ENCODE peak calls at places on chromosomes 3 and 15, in ten cellular contexts. M is progenitor cell of endocrine pancreas; E is AG08396; G is CD8-positive, alpha-beta T cell; N is AG04450; X is NCI-H2171; S is neural progenitor cell; F is skeletal muscle cell; H is stimulated activated CD4-positive, alpha-beta T cell treated with anti-CD3 and anti-CD28 coated beads, Interleukin-4, amount 100 ng/mL, for 48 hours; D is NCI-H1105. A is an unnamed sample.

GRCh38 chr15:86961669-86962068 is 882.0 kb downstream of the AGBL1 start:
- DNase-seq in F (no peak), M (no peak), H (no peak), S (no peak), E (no peak), N (no peak), G (no peak), X (no peak), D (no peak), A (no peak)

GRCh38 chr3:65884072-65884471 is 154.6 kb downstream of the MAGI1 start:
- DNase-seq in M (no peak), N (no peak), F (no peak), X (no peak), D (no peak), S (no peak), H (no peak), G (no peak), E (no peak), A (no peak)

GRCh38 chr3:141011511-141012262 is 39.5 kb upstream of the SPSB4 start:
- DNase-seq in E (peak), G (peak), X (peak), N (peak), F (peak), S (peak), H (peak), M (peak), D (peak), A (peak)

GRCh38 chr3:76940181-76940770 is 99.6 kb upstream of the ROBO2 start:
- DNase-seq in G (no peak), E (no peak), D (no peak), F (no peak), S (no peak), H (no peak), M (no peak), X (no peak), N (no peak), A (no peak)

GRCh38 chr15:72117448-72117697 is 577 bp downstream of the MYO9A start:
- DNase-seq in H (peak), G (peak), N (peak), D (no peak), M (peak), S (peak), F (peak), E (peak), X (peak), A (no peak)

GRCh38 chr3:53030864-53031445 is 14.9 kb downstream of the SFMBT1 start:
- DNase-seq in G (no peak), H (peak), N (no peak), S (no peak), F (no peak), E (no peak), M (no peak), X (no peak), D (no peak), A (no peak)

GRCh38 chr3:177618873-177619771 is 421.8 kb upstream of the TBL1XR1 start:
- DNase-seq in D (no peak), N (no peak), G (no peak), M (no peak), E (no peak), S (no peak), X (peak), H (no peak), F (peak), A (no peak)

GRCh38 chr3:13671536-13672233 is 122.8 kb downstream of the FBLN2 start:
- DNase-seq in M (no peak), N (no peak), E (no peak), H (no peak), D (no peak), X (no peak), F (no peak), S (no peak), G (no peak), A (no peak)

GRCh38 chr15:57165992-57166391 is 210.3 kb upstream of the CGNL1 start:
- DNase-seq in S (no peak), N (no peak), E (no peak), F (no peak), H (peak), M (no peak), X (no peak), D (no peak), G (no peak), A (no peak)

GRCh38 chr3:10596746-10597448 is 91.5 kb upstream of the ATP2B2 start:
- DNase-seq in D (no peak), M (no peak), S (no peak), E (no peak), X (no peak), F (no peak), G (no peak), N (no peak), H (no peak), A (no peak)

A was measured in NCI-H1092.